ENCODE peak calls at places on chromosomes 4 and X, in eight cellular contexts. One of them, this sample, is unnamed.

GRCh38 chrX:99353412-99353811 is 1056.7 kb downstream of the PCDH19 start:
- DNase-seq in tibial nerve: no peak
- DNase-seq in erythroblast: no peak
- DNase-seq in activated CD4-positive, CD25-positive, alpha-beta regulatory T cell: no peak
- DNase-seq in WERI-Rb-1: no peak
- DNase-seq in aorta: no peak
- DNase-seq in ovary: no peak
- DNase-seq in hepatic stellate cell: no peak
- DNase-seq in this sample: no peak

GRCh38 chr4:14783011-14783877 is 219.0 kb upstream of the CPEB2 start:
- DNase-seq in ovary: no peak
- DNase-seq in erythroblast: no peak
- DNase-seq in activated CD4-positive, CD25-positive, alpha-beta regulatory T cell: no peak
- DNase-seq in hepatic stellate cell: no peak
- DNase-seq in WERI-Rb-1: no peak
- DNase-seq in tibial nerve: no peak
- DNase-seq in aorta: no peak
- DNase-seq in this sample: no peak

GRCh38 chr4:46404961-46405360 is 15.0 kb upstream of the GABRA2 start:
- DNase-seq in aorta: no peak
- DNase-seq in activated CD4-positive, CD25-positive, alpha-beta regulatory T cell: no peak
- DNase-seq in WERI-Rb-1: peak
- DNase-seq in erythroblast: no peak
- DNase-seq in tibial nerve: no peak
- DNase-seq in hepatic stellate cell: no peak
- DNase-seq in ovary: no peak
- DNase-seq in this sample: no peak

GRCh38 chr4:74032064-74032463 is 6.4 kb downstream of the CXCL3 start:
- DNase-seq in hepatic stellate cell: no peak
- DNase-seq in erythroblast: no peak
- DNase-seq in WERI-Rb-1: no peak
- DNase-seq in ovary: no peak
- DNase-seq in aorta: no peak
- DNase-seq in activated CD4-positive, CD25-positive, alpha-beta regulatory T cell: no peak
- DNase-seq in tibial nerve: no peak
- DNase-seq in this sample: no peak

GRCh38 chr4:168707205-168707604 is 210.4 kb downstream of the PALLD start:
- DNase-seq in WERI-Rb-1: no peak
- DNase-seq in activated CD4-positive, CD25-positive, alpha-beta regulatory T cell: no peak
- DNase-seq in erythroblast: no peak
- DNase-seq in ovary: no peak
- DNase-seq in tibial nerve: no peak
- DNase-seq in aorta: no peak
- DNase-seq in hepatic stellate cell: no peak
- DNase-seq in this sample: no peak

GRCh38 chrX:7147431-7147977 is at the start of gene STS:
- DNase-seq in ovary: peak
- DNase-seq in aorta: peak
- DNase-seq in hepatic stellate cell: peak
- DNase-seq in erythroblast: no peak
- DNase-seq in activated CD4-positive, CD25-positive, alpha-beta regulatory T cell: no peak
- DNase-seq in tibial nerve: peak
- DNase-seq in WERI-Rb-1: peak
- DNase-seq in this sample: peak

GRCh38 chrX:82658492-82658891 is 849.6 kb upstream of the POU3F4 start:
- DNase-seq in tibial nerve: no peak
- DNase-seq in aorta: no peak
- DNase-seq in erythroblast: no peak
- DNase-seq in hepatic stellate cell: no peak
- DNase-seq in ovary: no peak
- DNase-seq in WERI-Rb-1: no peak
- DNase-seq in activated CD4-positive, CD25-positive, alpha-beta regulatory T cell: no peak
- DNase-seq in this sample: no peak

GRCh38 chr4:10157478-10158354 is 41.1 kb upstream of the WDR1 start:
- DNase-seq in activated CD4-positive, CD25-positive, alpha-beta regulatory T cell: no peak
- DNase-seq in aorta: no peak
- DNase-seq in erythroblast: peak
- DNase-seq in ovary: peak
- DNase-seq in WERI-Rb-1: peak
- DNase-seq in hepatic stellate cell: peak
- DNase-seq in tibial nerve: peak
- DNase-seq in this sample: peak

GRCh38 chr4:2714071-2714770 is 41.9 kb downstream of the TNIP2 start:
- DNase-seq in ovary: no peak
- DNase-seq in activated CD4-positive, CD25-positive, alpha-beta regulatory T cell: no peak
- DNase-seq in tibial nerve: no peak
- DNase-seq in WERI-Rb-1: no peak
- DNase-seq in erythroblast: no peak
- DNase-seq in aorta: no peak
- DNase-seq in hepatic stellate cell: peak
- DNase-seq in this sample: no peak

GRCh38 chr4:56655627-56656345 is 25.3 kb downstream of the HOPX start:
- DNase-seq in erythroblast: no peak
- DNase-seq in ovary: no peak
- DNase-seq in WERI-Rb-1: peak
- DNase-seq in hepatic stellate cell: peak
- DNase-seq in aorta: peak
- DNase-seq in activated CD4-positive, CD25-positive, alpha-beta regulatory T cell: no peak
- DNase-seq in tibial nerve: no peak
- DNase-seq in this sample: no peak

GRCh38 chr4:140715121-140715520 is 41.1 kb downstream of the TBC1D9 start:
- DNase-seq in ovary: no peak
- DNase-seq in aorta: no peak
- DNase-seq in erythroblast: no peak
- DNase-seq in WERI-Rb-1: no peak
- DNase-seq in activated CD4-positive, CD25-positive, alpha-beta regulatory T cell: no peak
- DNase-seq in hepatic stellate cell: no peak
- DNase-seq in tibial nerve: no peak
- DNase-seq in this sample: no peak

GRCh38 chrX:11757729-11758399 is at the start of gene MSL3:
- DNase-seq in activated CD4-positive, CD25-positive, alpha-beta regulatory T cell: peak
- DNase-seq in aorta: peak
- DNase-seq in hepatic stellate cell: peak
- DNase-seq in tibial nerve: peak
- DNase-seq in erythroblast: peak
- DNase-seq in ovary: peak
- DNase-seq in WERI-Rb-1: peak
- DNase-seq in this sample: peak

GRCh38 chrX:77564824-77565223 is 117.6 kb downstream of the FGF16 start:
- DNase-seq in tibial nerve: no peak
- DNase-seq in ovary: no peak
- DNase-seq in erythroblast: peak
- DNase-seq in hepatic stellate cell: no peak
- DNase-seq in WERI-Rb-1: no peak
- DNase-seq in aorta: no peak
- DNase-seq in activated CD4-positive, CD25-positive, alpha-beta regulatory T cell: no peak
- DNase-seq in this sample: no peak